ENCODE peak calls at places on chromosomes 2 and 18, in six cellular contexts. Y, L, C, I, P and X are unnamed samples.
A peak's percentile ranks its signal among the peaks of the same experiment; 100 is the strongest.

GRCh38 chr18:42229211-42230210 is 274.5 kb downstream of the PIK3C3 start:
- DNase-seq in C (no peak), Y (no peak), L (no peak), I (no peak), P (no peak), X (no peak)

GRCh38 chr2:59074071-59074470 is 832.9 kb upstream of the FANCL start:
- DNase-seq in I (no peak), Y (no peak), P (no peak), L (no peak), C (no peak), X (no peak)

GRCh38 chr2:133390151-133390550 is 178.1 kb downstream of the NCKAP5 start:
- DNase-seq in L (no peak), Y (no peak), C (no peak), I (no peak), P (no peak), X (no peak)

GRCh38 chr18:1676387-1676786 is 771.7 kb downstream of the ADCYAP1 start:
- DNase-seq in L (no peak), P (no peak), Y (no peak), C (no peak), I (no peak), X (no peak)

GRCh38 chr2:229974271-229974670 is 52.0 kb downstream of the FBXO36 start:
- DNase-seq in Y (no peak), I (peak; percentile 13), C (no peak), L (no peak), P (no peak), X (peak; percentile 5)

GRCh38 chr2:222751821-222752719 is 80.6 kb downstream of the MOGAT1 start:
- DNase-seq in Y (no peak), L (no peak), C (no peak), I (no peak), P (peak; percentile 61), X (no peak)

GRCh38 chr2:33372940-33373553 is 103.4 kb upstream of the RASGRP3 start:
- DNase-seq in C (no peak), Y (peak; percentile 39), P (no peak), I (peak; percentile 77), L (peak; percentile 26), X (peak; percentile 68)

GRCh38 chr2:157152362-157152761 is 105.1 kb upstream of the GALNT5 start:
- DNase-seq in Y (no peak), L (no peak), P (no peak), I (no peak), C (no peak), X (no peak)

GRCh38 chr2:111707700-111708099 is 176.3 kb downstream of the ANAPC1 start:
- DNase-seq in C (no peak), Y (no peak), P (peak; percentile 70), L (no peak), I (no peak), X (no peak)
- TF ChIP-seq CTCF in C (no peak), Y (no peak), P (no peak), L (no peak), I (no peak), X (no peak)

DNA sequence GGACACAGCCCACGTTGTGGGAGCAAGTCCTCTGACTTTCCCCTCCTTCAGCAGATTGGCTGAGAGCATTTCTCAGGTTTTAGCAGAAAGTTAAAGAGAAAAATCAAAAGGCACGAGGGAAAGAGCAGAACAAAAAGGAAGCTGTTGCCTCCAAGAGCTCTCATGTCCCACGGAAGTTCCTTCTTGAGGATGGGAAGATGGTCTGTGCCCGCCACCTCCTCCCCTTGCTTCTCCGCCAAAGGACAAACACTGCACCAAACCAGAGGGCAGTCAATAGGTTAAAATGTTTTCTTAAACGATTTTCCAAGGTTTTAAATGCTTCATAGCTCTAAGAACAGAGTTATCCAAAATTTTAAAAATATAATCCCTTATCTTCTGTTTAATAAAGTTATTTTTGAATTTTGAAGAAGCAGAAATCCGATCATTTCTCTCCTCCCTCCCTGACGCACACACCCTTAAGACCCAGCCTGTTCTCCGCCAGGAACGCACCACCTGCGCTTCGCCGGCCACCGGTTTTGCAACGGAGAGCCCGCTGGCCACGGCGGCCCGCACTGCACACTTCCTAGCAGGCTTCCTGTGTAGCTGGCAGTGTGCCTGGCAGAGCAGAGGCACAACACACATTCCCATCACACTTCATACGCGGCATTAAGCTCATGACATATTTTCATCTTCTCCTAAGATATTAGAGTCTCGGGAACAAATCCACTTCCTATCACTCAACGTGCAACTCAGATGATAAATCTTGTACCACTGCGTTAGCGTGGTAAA is 148.2 kb downstream of the HDAC4 start:
- DNase-seq in P (peak; percentile 93), L (peak; percentile 54), C (no peak), Y (no peak), I (no peak), X (no peak)
- H3K4me3 ChIP-seq in P (no peak overlapping the region), L (no peak overlapping the region), C (peak overlapping the region; percentile 2), Y (no peak overlapping the region), I (no peak overlapping the region), X (no peak overlapping the region)

GRCh38 chr18:21704603-21705364 is at the start of gene ABHD3:
- DNase-seq in Y (peak; percentile 94), I (peak; percentile 85), C (peak; percentile 73), P (peak; percentile 98), L (peak; percentile 85), X (peak; percentile 83)
- TF ChIP-seq CTCF in Y (no peak), I (no peak), C (peak; percentile 48), P (no peak), L (no peak), X (peak; percentile 40)

GRCh38 chr2:39432701-39433100 is 4.4 kb downstream of the MAP4K3 start:
- DNase-seq in I (no peak), L (no peak), P (no peak), C (no peak), Y (no peak), X (no peak)
- H3K4me3 ChIP-seq in I (no peak overlapping the region), L (no peak overlapping the region), P (no peak overlapping the region), C (no peak overlapping the region), Y (no peak overlapping the region), X (no peak overlapping the region)

DNA sequence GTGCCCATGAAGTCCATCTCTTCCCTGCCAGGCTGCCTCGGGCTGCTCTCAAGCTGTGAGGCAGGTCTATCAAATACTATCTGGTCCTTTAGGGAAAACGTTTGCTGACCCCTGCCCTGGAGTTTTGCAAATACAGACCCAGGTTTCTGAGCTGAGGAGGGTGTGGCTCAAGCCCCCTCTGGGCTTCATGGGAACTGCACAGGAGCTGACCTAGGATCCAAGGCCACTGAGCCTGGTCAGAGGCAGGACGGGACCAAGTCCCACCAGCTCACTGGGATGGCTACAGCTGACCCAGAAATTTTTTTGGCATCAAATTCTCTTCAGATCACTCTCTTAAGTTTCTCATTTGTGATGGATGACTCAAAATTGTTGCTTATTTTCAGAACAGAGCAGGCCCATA is 14.1 kb downstream of the ZNF516 start:
- DNase-seq in C (no peak), P (no peak), Y (no peak), L (no peak), I (no peak), X (no peak)
- TF ChIP-seq CTCF in C (no peak), P (no peak), Y (no peak), L (peak; percentile 24), I (no peak), X (no peak)

DNA sequence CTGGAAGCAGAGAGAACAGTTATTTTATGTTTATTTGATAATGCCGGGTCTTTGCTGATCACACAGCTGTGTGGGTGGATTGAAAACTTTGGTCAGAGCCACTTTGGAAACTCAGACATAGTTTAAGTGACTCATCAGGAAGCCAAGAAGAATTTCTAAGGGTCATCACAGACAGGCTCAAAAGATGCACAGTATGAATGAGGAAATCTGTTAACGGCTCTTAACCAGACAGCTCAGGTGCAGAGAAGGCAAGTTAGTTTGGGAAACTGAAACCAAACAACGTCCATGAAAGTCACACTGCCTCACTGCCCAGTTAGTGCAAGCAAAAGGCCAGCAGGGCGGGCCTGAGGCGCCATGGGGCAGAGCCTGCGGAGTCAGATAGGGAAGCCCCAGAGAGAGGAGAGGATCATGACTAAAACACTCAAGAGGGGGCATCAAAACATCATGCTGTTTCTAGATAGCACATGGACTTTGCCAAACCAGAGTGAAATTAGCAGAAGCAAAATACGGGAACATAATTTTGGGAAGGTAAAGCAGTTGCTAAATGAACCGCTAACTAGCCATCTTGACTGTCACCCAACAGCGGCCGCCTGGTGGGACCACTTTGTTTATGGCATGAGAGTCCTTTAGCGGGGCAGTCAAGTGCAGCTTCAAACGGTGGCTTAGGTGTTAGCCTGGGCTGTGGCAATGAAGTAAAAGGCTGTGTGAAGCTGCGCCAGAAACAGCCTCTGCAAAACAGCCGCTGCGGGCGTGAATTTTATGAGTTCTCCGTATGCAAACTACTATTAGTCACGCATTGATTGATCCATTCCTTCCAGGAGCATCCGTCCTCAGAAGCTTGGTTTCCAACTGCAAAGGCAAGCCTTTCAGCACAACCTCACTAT is 101.2 kb downstream of the KCTD18 start:
- DNase-seq in Y (no peak), L (no peak), P (no peak), C (no peak), I (peak; percentile 72), X (no peak)
- H3K4me3 ChIP-seq in Y (no peak overlapping the region), L (no peak overlapping the region), P (no peak overlapping the region), C (no peak overlapping the region), I (no peak overlapping the region), X (no peak overlapping the region)

DNA sequence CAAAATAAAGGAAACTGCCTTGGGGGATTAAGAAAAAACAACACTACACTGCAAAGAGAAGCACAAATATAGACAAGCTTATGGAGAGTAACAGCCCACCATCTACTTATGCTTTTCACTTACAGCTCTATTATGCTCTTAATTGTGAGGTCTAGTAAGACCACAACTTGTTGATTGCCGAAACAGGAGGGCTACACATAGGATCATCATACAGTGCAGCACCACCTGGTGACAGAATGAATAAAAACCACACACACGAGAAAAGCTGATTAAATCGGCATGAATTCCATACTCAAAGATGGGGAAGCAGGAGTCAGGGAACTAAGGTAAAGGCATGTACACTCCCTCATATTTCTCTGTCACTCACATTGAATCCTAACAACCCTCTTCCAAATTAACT is 259.2 kb downstream of the IKZF2 start:
- DNase-seq in Y (no peak), L (peak; percentile 18), C (no peak), I (peak; percentile 31), P (no peak), X (no peak)
- TF ChIP-seq CTCF in Y (no peak), L (peak; percentile 55), C (peak; percentile 23), I (peak; percentile 25), P (no peak), X (no peak)

GRCh38 chr18:24271381-24272331 is 126.0 kb downstream of the OSBPL1A start:
- DNase-seq in C (no peak), P (peak; percentile 93), Y (peak; percentile 68), I (peak; percentile 80), L (peak; percentile 59), X (peak; percentile 33)

GRCh38 chr18:24270937-24271380 is 126.7 kb downstream of the OSBPL1A start:
- DNase-seq in I (peak; percentile 29), Y (no peak), P (no peak), L (no peak), C (no peak), X (peak; percentile 6)

GRCh38 chr18:24267878-24268277 is 129.0 kb downstream of the CABYR start:
- DNase-seq in C (no peak), L (no peak), I (no peak), Y (no peak), P (no peak), X (no peak)

GRCh38 chr18:24268784-24269550 is 128.7 kb downstream of the OSBPL1A start:
- DNase-seq in L (no peak), I (no peak), C (no peak), P (no peak), Y (no peak), X (no peak)

DNA sequence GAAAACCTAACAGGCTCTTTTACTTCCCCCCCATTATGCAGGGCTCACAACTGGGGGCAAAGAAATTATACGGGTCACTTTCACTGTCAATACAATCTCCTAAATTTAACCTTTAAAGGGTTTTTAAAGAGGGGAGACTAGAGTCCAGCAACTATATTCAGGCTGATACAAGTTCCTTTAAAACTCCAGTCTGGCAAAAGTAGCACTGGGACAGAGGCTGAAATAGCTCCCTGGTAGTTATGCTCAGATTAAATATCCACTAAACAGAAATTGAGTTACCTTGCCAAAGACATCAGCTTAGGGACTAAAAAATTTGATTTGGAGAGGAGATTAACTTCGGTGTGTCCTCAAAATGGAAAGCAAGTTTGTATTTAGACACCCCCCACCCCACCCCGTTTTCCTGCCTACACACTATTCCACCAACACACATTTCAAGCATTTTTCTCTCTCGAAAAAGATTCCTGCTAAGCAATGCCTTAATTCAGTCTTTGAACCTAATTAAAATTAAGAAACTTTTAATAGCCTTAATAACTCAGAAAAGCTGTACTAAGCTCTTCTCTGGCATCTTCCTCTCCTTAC is 127.2 kb downstream of the OSBPL1A start:
- DNase-seq in I (no peak), C (no peak), Y (no peak), P (no peak), L (no peak), X (no peak)
- H3K4me3 ChIP-seq in I (peak overlapping the region; percentile 80), C (peak overlapping the region; percentile 95), Y (peak overlapping the region; percentile 53), P (no peak overlapping the region), L (peak overlapping the region; percentile 64), X (peak overlapping the region; percentile 95)